ENCODE peak calls at places on chromosome 5, in nine cellular contexts. X is AG09319, L is neural progenitor cell, W is foreskin keratinocyte, E is A549, G is HFFc6, N is HepG2, I is GM06990, S is DND-41. T is an unnamed sample.

GRCh38 chr5:157578079-157578780 is 2.7 kb upstream of the ADAM19 start:
- DNase-seq in X (no peak), L (no peak), W (no peak), E (no peak), G (no peak), N (no peak), I (no peak), S (no peak), T (no peak)

GRCh38 chr5:7606840-7607453 is 211.0 kb downstream of the ADCY2 start:
- DNase-seq in X (no peak), L (no peak), W (peak), E (no peak), G (no peak), N (no peak), I (no peak), S (no peak), T (no peak)

GRCh38 chr5:115343855-115344254 is 47.4 kb upstream of the CCDC112 start:
- DNase-seq in X (peak), L (no peak), W (peak), E (peak), G (peak), N (peak), I (no peak), S (no peak), T (no peak)

GRCh38 chr5:124061663-124062062 is 549.7 kb downstream of the CSNK1G3 start:
- DNase-seq in X (peak), L (no peak), W (no peak), E (no peak), G (no peak), N (no peak), I (no peak), S (no peak), T (no peak)

GRCh38 chr5:120297621-120298020 is 166.5 kb upstream of the PRR16 start:
- DNase-seq in X (no peak), L (no peak), W (no peak), E (no peak), G (no peak), N (no peak), I (no peak), S (no peak), T (no peak)

GRCh38 chr5:114319236-114319635 is 42.6 kb upstream of the KCNN2 start:
- DNase-seq in X (no peak), L (no peak), W (no peak), E (no peak), G (no peak), N (no peak), I (no peak), S (no peak), T (no peak)

GRCh38 chr5:52922384-52922783 is 66.8 kb upstream of the ITGA2 start:
- DNase-seq in X (peak), L (peak), W (peak), E (peak), G (peak), N (peak), I (no peak), S (no peak), T (no peak)

GRCh38 chr5:10946050-10946449 is 185.0 kb upstream of the DAP start:
- DNase-seq in X (no peak), L (peak), W (no peak), E (no peak), G (no peak), N (no peak), I (no peak), S (no peak), T (no peak)

GRCh38 chr5:128687930-128688329 is 149.9 kb upstream of the FBN2 start:
- DNase-seq in X (no peak), L (no peak), W (no peak), E (no peak), G (no peak), N (no peak), I (no peak), S (no peak), T (no peak)

GRCh38 chr5:171523781-171524180 is 104.3 kb downstream of the FGF18 start:
- DNase-seq in X (no peak), L (no peak), W (no peak), E (no peak), G (no peak), N (no peak), I (no peak), S (no peak), T (no peak)

GRCh38 chr5:73376618-73377170 is 71.9 kb downstream of the FOXD1 start:
- DNase-seq in X (no peak), L (no peak), W (peak), E (no peak), G (peak), N (no peak), I (no peak), S (no peak), T (no peak)

GRCh38 chr5:84260140-84260539 is 124.5 kb downstream of the EDIL3 start:
- DNase-seq in X (no peak), L (no peak), W (no peak), E (no peak), G (no peak), N (no peak), I (no peak), S (no peak), T (no peak)

GRCh38 chr5:169856571-169856970 is 123.7 kb downstream of the INSYN2B start:
- DNase-seq in X (peak), L (no peak), W (peak), E (peak), G (peak), N (no peak), I (no peak), S (no peak), T (no peak)

GRCh38 chr5:80343067-80343466 is 23.3 kb downstream of the SPZ1 start:
- DNase-seq in X (no peak), L (no peak), W (no peak), E (no peak), G (no peak), N (no peak), I (no peak), S (no peak), T (no peak)

GRCh38 chr5:161719157-161719556 is 33.6 kb downstream of the GABRA6 start:
- DNase-seq in X (no peak), L (no peak), W (no peak), E (no peak), G (no peak), N (no peak), I (no peak), S (no peak), T (no peak)

GRCh38 chr5:180105827-180106312 is 34.3 kb upstream of the RNF130 start:
- DNase-seq in X (no peak), L (no peak), W (no peak), E (no peak), G (no peak), N (no peak), I (no peak), S (no peak), T (no peak)

GRCh38 chr5:5221731-5222130 is 81.6 kb downstream of the ADAMTS16 start:
- DNase-seq in X (no peak), L (no peak), W (peak), E (no peak), G (peak), N (no peak), I (no peak), S (no peak), T (no peak)

GRCh38 chr5:113331201-113331551 is 103.6 kb downstream of the TSSK1B start:
- DNase-seq in X (no peak), L (no peak), W (no peak), E (no peak), G (peak), N (no peak), I (no peak), S (no peak), T (no peak)

GRCh38 chr5:170145462-170145861 is 39.8 kb downstream of the FOXI1 start:
- DNase-seq in X (no peak), L (no peak), W (no peak), E (peak), G (no peak), N (no peak), I (no peak), S (no peak), T (no peak)

GRCh38 chr5:154368041-154368800 is 77.6 kb upstream of the SAP30L start:
- DNase-seq in X (peak), L (peak), W (peak), E (peak), G (peak), N (peak), I (no peak), S (no peak), T (no peak)

GRCh38 chr5:80569086-80569960 is 757 bp downstream of the ANKRD34B start:
- DNase-seq in X (no peak), L (peak), W (no peak), E (no peak), G (no peak), N (no peak), I (peak), S (no peak), T (peak)

GRCh38 chr5:177389368-177390169 is 5.3 kb downstream of the SLC34A1 start:
- DNase-seq in X (no peak), L (no peak), W (peak), E (no peak), G (peak), N (peak), I (peak), S (no peak), T (peak)

GRCh38 chr5:14767942-14768837 is 103.4 kb downstream of the ANKH start:
- DNase-seq in X (no peak), L (no peak), W (no peak), E (peak), G (no peak), N (peak), I (no peak), S (no peak), T (no peak)

GRCh38 chr5:6715758-6716633 is 2.8 kb downstream of the TENT4A start:
- DNase-seq in X (no peak), L (no peak), W (no peak), E (no peak), G (no peak), N (no peak), I (no peak), S (no peak), T (no peak)

DNA sequence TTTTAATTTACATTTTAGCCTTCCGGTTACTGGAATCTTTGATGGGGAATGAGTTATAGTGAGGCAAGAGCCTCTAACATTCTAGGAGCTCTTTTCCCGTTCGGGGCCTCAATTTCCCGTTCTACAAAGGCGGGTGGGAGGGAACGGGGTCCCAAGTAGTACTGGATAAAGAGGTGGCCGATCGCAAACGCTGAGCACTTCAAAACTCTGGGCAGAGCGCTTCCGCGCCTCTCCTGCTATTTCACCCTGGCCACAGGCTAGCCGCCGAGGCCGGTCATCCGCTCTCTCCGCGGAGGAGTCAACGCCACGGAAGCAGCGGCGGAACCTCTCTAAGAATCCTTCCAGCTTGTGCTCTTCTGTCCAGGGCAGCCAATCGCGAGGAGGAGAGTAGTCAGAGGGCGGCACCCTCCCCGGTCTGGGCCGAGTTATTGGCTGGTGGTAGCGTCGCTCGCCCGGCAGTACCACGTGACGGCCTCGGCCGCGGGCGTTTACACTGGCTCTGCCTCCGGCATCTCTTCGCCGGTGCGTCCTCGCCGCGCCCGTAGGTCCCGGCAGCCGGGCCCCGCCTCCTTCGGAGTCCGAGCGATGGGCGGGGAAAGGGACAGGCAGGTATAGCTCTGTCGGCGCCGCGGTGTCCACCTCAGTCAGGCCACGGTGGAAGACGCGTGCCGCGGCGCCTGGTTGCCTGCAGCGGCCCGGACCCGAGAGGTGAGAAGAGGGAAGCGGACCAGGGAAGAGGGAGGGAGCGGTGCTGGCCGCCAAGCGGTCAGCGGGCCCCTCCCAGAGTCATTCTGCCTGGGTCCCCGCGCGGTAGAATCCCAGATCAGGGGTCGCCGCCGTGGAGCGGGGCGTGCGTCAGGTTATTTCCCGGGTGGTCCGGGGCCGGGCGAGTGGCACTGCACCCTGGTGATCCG is at the start of gene SLC26A2:
- DNase-seq in X (peak), L (peak), W (peak), E (peak), G (peak), N (peak), I (peak), S (peak), T (peak)
- TF ChIP-seq CTCF in X (no peak), L (no peak), W (no peak), E (no peak), G (peak), N (peak), I (peak), S (no peak), T (no peak)

DNA sequence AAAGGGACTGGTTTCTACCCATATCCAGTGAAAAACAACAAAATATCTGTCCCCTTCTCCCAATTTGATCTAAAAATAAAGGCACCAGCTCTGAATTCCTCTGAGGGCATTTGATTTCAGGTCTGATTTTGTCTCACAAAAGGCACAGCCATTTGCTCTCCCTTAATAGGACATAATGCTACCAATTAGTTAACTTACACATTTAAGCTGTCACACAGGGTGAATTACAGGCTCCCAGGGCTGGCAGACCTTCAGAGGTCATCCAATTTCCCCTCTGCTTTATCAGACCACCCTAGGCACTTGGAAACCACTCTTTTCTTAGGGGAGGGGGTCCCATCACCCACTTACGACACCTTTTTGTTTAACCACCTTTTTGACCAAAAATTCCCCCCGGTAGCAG is 319.9 kb downstream of the SPOCK1 start:
- DNase-seq in X (no peak), L (no peak), W (no peak), E (no peak), G (no peak), N (no peak), I (no peak), S (no peak), T (no peak)
- TF ChIP-seq CTCF in X (no peak), L (no peak), W (no peak), E (no peak), G (no peak), N (no peak), I (no peak), S (no peak), T (no peak)

DNA sequence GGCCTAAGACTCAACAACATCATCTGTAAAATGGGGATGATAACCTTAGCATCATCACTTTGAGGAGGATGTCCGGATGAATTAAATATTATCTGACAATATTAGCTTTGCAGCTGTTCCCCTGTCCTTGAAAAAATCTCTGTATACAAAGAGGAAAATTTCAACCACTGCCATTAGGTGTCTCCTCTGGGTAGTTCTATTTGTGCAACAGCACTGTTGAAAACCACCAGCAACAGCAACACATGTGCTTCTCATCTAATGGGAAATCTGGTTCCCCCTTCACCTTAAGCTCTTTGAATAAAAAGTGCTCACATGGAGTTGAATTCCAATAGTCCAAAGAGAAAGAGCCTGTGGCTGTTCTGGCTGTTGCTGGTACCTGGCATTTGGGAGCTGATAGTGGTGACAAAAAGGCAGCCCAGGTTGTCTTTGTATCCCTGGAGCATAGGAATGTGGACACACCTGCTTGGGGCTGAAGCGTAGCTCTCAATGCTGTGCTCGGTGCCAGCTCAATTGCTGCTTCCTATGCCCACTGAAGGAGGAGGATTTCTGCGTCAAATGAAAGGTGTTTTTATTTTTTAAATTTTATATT is 322.1 kb upstream of the MSX2 start:
- DNase-seq in X (no peak), L (no peak), W (no peak), E (no peak), G (no peak), N (no peak), I (no peak), S (no peak), T (no peak)
- TF ChIP-seq CTCF in X (no peak), L (peak), W (peak), E (peak), G (no peak), N (no peak), I (no peak), S (no peak), T (no peak)

GRCh38 chr5:40409600-40409999 is 270.1 kb upstream of the PTGER4 start:
- DNase-seq in X (no peak), L (no peak), W (no peak), E (no peak), G (no peak), N (no peak), I (no peak), S (peak), T (peak)
- TF ChIP-seq CTCF in X (no peak), L (no peak), W (no peak), E (no peak), G (no peak), N (no peak), I (no peak), S (no peak), T (no peak)

GRCh38 chr5:26023361-26023760 is 1015.0 kb downstream of the CDH9 start:
- DNase-seq in X (no peak), L (no peak), W (no peak), E (no peak), G (no peak), N (no peak), I (no peak), S (no peak), T (no peak)

DNA sequence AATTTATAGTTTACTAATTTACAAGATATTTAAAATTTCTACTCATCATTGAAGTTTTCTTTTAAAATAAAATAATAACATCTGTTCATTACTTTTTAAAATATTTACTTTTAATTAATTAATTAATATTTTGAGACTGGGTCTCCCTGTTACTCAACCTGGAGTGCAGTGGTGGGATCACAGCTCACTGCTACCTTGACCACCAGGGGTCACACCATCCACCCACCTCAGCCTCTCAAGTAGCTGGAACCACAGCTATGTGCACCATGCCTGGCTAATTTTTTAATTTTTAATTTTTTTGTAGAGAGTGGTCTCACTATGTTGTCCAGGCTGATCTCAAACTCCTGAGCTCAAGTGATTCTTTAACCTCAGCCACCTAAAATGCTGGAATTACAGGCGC is 1013.6 kb downstream of the CDH9 start:
- DNase-seq in X (no peak), L (peak), W (no peak), E (peak), G (no peak), N (peak), I (no peak), S (no peak), T (no peak)
- TF ChIP-seq CTCF in X (no peak), L (peak), W (no peak), E (no peak), G (no peak), N (peak), I (no peak), S (peak), T (no peak)

T was measured in activated CD8-positive, alpha-beta T cell treated with anti-CD3 and anti-CD28 coated beads for 36 hours.